ENCODE peak calls at places on chromosomes 5 and 9, in six cellular contexts. Q is stimulated activated CD8-positive, alpha-beta memory T cell treated with anti-CD3 and anti-CD28 coated beads, Interleukin-4, amount 100 ng/mL, for 48 hours; K is NB4; H is HFF-Myc; W is GM19239; F is BJ. I is an unnamed sample.

GRCh38 chr5:180343846-180344327 is 9.2 kb downstream of the GFPT2 start:
- DNase-seq in H (no peak), W (no peak), F (no peak), K (peak; percentile 51), Q (no peak), I (no peak)

GRCh38 chr9:123326662-123327093 is 29.3 kb upstream of the CRB2 start:
- DNase-seq in F (no peak), H (no peak), W (no peak), K (peak; percentile 84), Q (no peak), I (no peak)

GRCh38 chr5:117072439-117072838 is 497.8 kb upstream of the SEMA6A start:
- DNase-seq in Q (no peak), W (no peak), F (no peak), K (no peak), H (no peak), I (no peak)

GRCh38 chr9:69044226-69045219 is 9.0 kb downstream of the FXN start:
- DNase-seq in Q (no peak), W (no peak), F (no peak), H (peak; percentile 70), K (peak; percentile 2), I (peak; percentile 5)

GRCh38 chr5:15904894-15905805 is 274.4 kb downstream of the MARCHF11 start:
- DNase-seq in K (no peak), H (no peak), F (no peak), Q (no peak), W (no peak), I (no peak)

GRCh38 chr5:134073404-134073803 is 41.1 kb upstream of the TCF7 start:
- DNase-seq in K (no peak), F (no peak), Q (no peak), W (no peak), H (no peak), I (no peak)

GRCh38 chr5:162488077-162488476 is 420.5 kb downstream of the GABRG2 start:
- DNase-seq in W (no peak), H (no peak), K (no peak), Q (no peak), F (no peak), I (no peak)

GRCh38 chr9:130298663-130299279 is 33.2 kb downstream of the HMCN2 start:
- DNase-seq in F (no peak), Q (no peak), K (peak; percentile 35), W (no peak), H (no peak), I (no peak)

GRCh38 chr5:142432961-142433360 is 108.1 kb upstream of the SPRY4 start:
- DNase-seq in H (no peak), F (no peak), W (no peak), Q (peak; percentile 56), K (peak; percentile 11), I (peak; percentile 42)

GRCh38 chr5:141223112-141223783 is at the start of gene PCDHB14:
- DNase-seq in F (no peak), W (no peak), H (no peak), Q (no peak), K (peak; percentile 64), I (peak; percentile 65)

GRCh38 chr9:121784706-121785426 is 133.4 kb downstream of the DAB2IP start:
- DNase-seq in K (peak; percentile 22), W (no peak), F (no peak), H (no peak), Q (no peak), I (no peak)

GRCh38 chr5:140870221-140871201 is 1.8 kb downstream of the PCDHA11 start:
- DNase-seq in W (no peak), F (no peak), Q (no peak), H (no peak), K (no peak), I (no peak)

GRCh38 chr9:86485359-86485758 is 131.1 kb upstream of the TUT7 start:
- DNase-seq in K (no peak), W (no peak), F (no peak), Q (peak; percentile 28), H (no peak), I (no peak)

GRCh38 chr5:84080908-84081307 is 303.8 kb downstream of the EDIL3 start:
- DNase-seq in Q (no peak), F (no peak), H (no peak), K (no peak), W (no peak), I (no peak)

GRCh38 chr5:123881791-123882244 is 369.8 kb downstream of the CSNK1G3 start:
- DNase-seq in W (no peak), H (no peak), K (no peak), F (peak; percentile 7), Q (no peak), I (peak; percentile 1)

GRCh38 chr5:38929838-38930237 is 84.0 kb downstream of the OSMR start:
- DNase-seq in K (no peak), Q (no peak), H (no peak), W (no peak), F (no peak), I (no peak)

GRCh38 chr5:127959152-127959764 is 124.3 kb upstream of the SLC12A2 start:
- DNase-seq in Q (no peak), F (no peak), K (no peak), W (no peak), H (peak; percentile 75), I (peak; percentile 84)

GRCh38 chr9:101999441-101999840 is 261.0 kb upstream of the GRIN3A start:
- DNase-seq in F (no peak), H (no peak), Q (no peak), K (no peak), W (no peak), I (no peak)

GRCh38 chr5:126753227-126753626 is 23.7 kb upstream of the LMNB1 start:
- DNase-seq in Q (peak; percentile 17), H (no peak), K (peak; percentile 50), W (no peak), F (no peak), I (no peak)

GRCh38 chr5:1409386-1410110 is 35.7 kb downstream of the SLC6A3 start:
- DNase-seq in W (no peak), Q (peak; percentile 33), K (peak; percentile 75), F (no peak), H (peak; percentile 6), I (peak; percentile 6)

GRCh38 chr5:96812851-96813250 is 5.1 kb upstream of the ERAP1 start:
- DNase-seq in F (no peak), Q (no peak), W (no peak), H (no peak), K (no peak), I (no peak)

GRCh38 chr9:121360975-121361374 is 9.1 kb downstream of the STOM start:
- DNase-seq in H (no peak), K (no peak), F (peak; percentile 85), W (no peak), Q (no peak), I (peak; percentile 51)

GRCh38 chr9:99822096-99822595 is 461 bp downstream of the NR4A3 start:
- DNase-seq in H (no peak), F (no peak), W (no peak), K (peak; percentile 59), Q (no peak), I (no peak)

GRCh38 chr9:113969343-113969742 is 93.2 kb downstream of the ZNF618 start:
- DNase-seq in K (no peak), H (no peak), Q (no peak), F (no peak), W (no peak), I (no peak)

GRCh38 chr9:76610009-76610352 is 151.0 kb downstream of the GCNT1 start:
- DNase-seq in W (no peak), K (no peak), F (peak; percentile 47), H (no peak), Q (no peak), I (no peak)

GRCh38 chr5:42621662-42622061 is 135.0 kb upstream of the CCDC152 start:
- DNase-seq in K (no peak), F (no peak), Q (no peak), H (no peak), W (no peak), I (no peak)

GRCh38 chr5:368162-369084 is 46.9 kb downstream of the AHRR start:
- DNase-seq in K (peak; percentile 88), Q (peak; percentile 56), H (peak; percentile 59), W (peak; percentile 65), F (peak; percentile 71), I (no peak)

GRCh38 chr5:55303238-55303690 is 4.2 kb downstream of the DHX29 start:
- DNase-seq in W (no peak), H (no peak), F (peak; percentile 65), K (peak; percentile 33), Q (no peak), I (peak; percentile 82)

GRCh38 chr5:146233441-146233840 is 30.0 kb downstream of the RBM27 start:
- DNase-seq in F (no peak), H (no peak), W (no peak), K (no peak), Q (no peak), I (no peak)

GRCh38 chr5:16579142-16579541 is 37.7 kb downstream of the RETREG1 start:
- DNase-seq in W (no peak), Q (no peak), F (no peak), K (no peak), H (no peak), I (no peak)

GRCh38 chr9:35758475-35759050 is 4.5 kb upstream of the MSMP start:
- DNase-seq in H (no peak), W (no peak), K (no peak), Q (no peak), F (no peak), I (no peak)

GRCh38 chr5:14581333-14581890 is at the start of gene OTULINL:
- DNase-seq in W (peak; percentile 86), K (peak; percentile 79), H (no peak), Q (peak; percentile 93), F (no peak), I (peak; percentile 56)

GRCh38 chr9:32931129-32931528 is 70.3 kb downstream of the APTX start:
- DNase-seq in H (no peak), W (no peak), K (no peak), Q (no peak), F (no peak), I (no peak)

GRCh38 chr9:16309350-16310271 is 560.9 kb downstream of the BNC2 start:
- DNase-seq in K (no peak), Q (no peak), H (no peak), F (no peak), W (no peak), I (no peak)

GRCh38 chr9:76161103-76161502 is 233.1 kb downstream of the RFK start:
- DNase-seq in H (no peak), W (no peak), Q (no peak), F (no peak), K (no peak), I (no peak)

GRCh38 chr9:70257991-70258691 is 637 bp upstream of the SMC5 start:
- DNase-seq in W (peak; percentile 4), F (no peak), H (peak; percentile 11), Q (peak; percentile 50), K (peak; percentile 46), I (peak; percentile 83)

GRCh38 chr5:114412509-114413171 is 50.8 kb downstream of the KCNN2 start:
- DNase-seq in F (peak; percentile 99), Q (no peak), W (no peak), K (peak; percentile 77), H (peak; percentile 79), I (peak; percentile 78)

GRCh38 chr5:97998946-97999345 is 774.5 kb upstream of the RGMB start:
- DNase-seq in W (no peak), K (no peak), F (no peak), H (no peak), Q (no peak), I (no peak)